ENCODE peak calls at places on chromosomes 12 and 14, in six cellular contexts. One of them, this sample, is unnamed.

GRCh38 chr14:92505826-92506225 is 7.8 kb upstream of the RIN3 start:
- DNase-seq in GM12878: no peak
- DNase-seq in HepG2: no peak
- DNase-seq in GM12891: no peak
- DNase-seq in K562: no peak
- DNase-seq in H1: no peak
- DNase-seq in this sample: no peak

GRCh38 chr14:70186826-70187483 is 1.8 kb downstream of the SLC8A3 start:
- DNase-seq in GM12878: no peak
- DNase-seq in HepG2: no peak
- DNase-seq in GM12891: no peak
- DNase-seq in K562: no peak
- DNase-seq in H1: peak
- DNase-seq in this sample: peak

GRCh38 chr12:2057041-2057792 is 4.4 kb downstream of the CACNA1C start:
- DNase-seq in GM12878: no peak
- DNase-seq in HepG2: peak
- DNase-seq in GM12891: no peak
- DNase-seq in K562: peak
- DNase-seq in H1: peak
- DNase-seq in this sample: no peak

GRCh38 chr14:101235042-101235871 is 326.0 kb upstream of the DIO3 start:
- DNase-seq in GM12878: no peak
- DNase-seq in HepG2: peak
- DNase-seq in GM12891: peak
- DNase-seq in K562: peak
- DNase-seq in H1: peak
- DNase-seq in this sample: no peak

GRCh38 chr14:72793154-72793725 is 100.7 kb downstream of the DPF3 start:
- DNase-seq in GM12878: no peak
- DNase-seq in HepG2: no peak
- DNase-seq in GM12891: no peak
- DNase-seq in K562: no peak
- DNase-seq in H1: no peak
- DNase-seq in this sample: no peak

GRCh38 chr14:103105580-103106168 is 11.1 kb downstream of the EXOC3L4 start:
- DNase-seq in GM12878: no peak
- DNase-seq in HepG2: no peak
- DNase-seq in GM12891: no peak
- DNase-seq in K562: peak
- DNase-seq in H1: no peak
- DNase-seq in this sample: no peak

GRCh38 chr12:130981947-130982346 is 28.2 kb downstream of the ADGRD1 start:
- DNase-seq in GM12878: no peak
- DNase-seq in HepG2: no peak
- DNase-seq in GM12891: no peak
- DNase-seq in K562: no peak
- DNase-seq in H1: no peak
- DNase-seq in this sample: no peak

GRCh38 chr14:30996892-30997659 is 28.4 kb upstream of the AP4S1 start:
- DNase-seq in GM12878: no peak
- DNase-seq in HepG2: no peak
- DNase-seq in GM12891: no peak
- DNase-seq in K562: no peak
- DNase-seq in H1: no peak
- DNase-seq in this sample: no peak

GRCh38 chr14:25122843-25123242 is 72.9 kb upstream of the STXBP6 start:
- DNase-seq in GM12878: no peak
- DNase-seq in HepG2: no peak
- DNase-seq in GM12891: no peak
- DNase-seq in K562: no peak
- DNase-seq in H1: no peak
- DNase-seq in this sample: no peak

GRCh38 chr12:34393086-34393820 is 371.0 kb downstream of the ALG10 start:
- DNase-seq in GM12878: no peak
- DNase-seq in HepG2: no peak
- DNase-seq in GM12891: no peak
- DNase-seq in K562: peak
- DNase-seq in H1: no peak
- DNase-seq in this sample: no peak

GRCh38 chr12:54933381-54933780 is 51.2 kb downstream of the TESPA1 start:
- DNase-seq in GM12878: peak
- DNase-seq in HepG2: no peak
- DNase-seq in GM12891: no peak
- DNase-seq in K562: no peak
- DNase-seq in H1: no peak
- DNase-seq in this sample: no peak

GRCh38 chr12:25958254-25959068 is at the start of gene RASSF8:
- DNase-seq in GM12878: no peak
- DNase-seq in HepG2: peak
- DNase-seq in GM12891: peak
- DNase-seq in K562: peak
- DNase-seq in H1: peak
- DNase-seq in this sample: peak

GRCh38 chr12:56029666-56030293 is 8.9 kb downstream of the IKZF4 start:
- DNase-seq in GM12878: no peak
- DNase-seq in HepG2: peak
- DNase-seq in GM12891: no peak
- DNase-seq in K562: peak
- DNase-seq in H1: peak
- DNase-seq in this sample: peak

GRCh38 chr12:26830783-26831601 is 2.0 kb downstream of the ITPR2 start:
- DNase-seq in GM12878: no peak
- DNase-seq in HepG2: no peak
- DNase-seq in GM12891: no peak
- DNase-seq in K562: no peak
- DNase-seq in H1: no peak
- DNase-seq in this sample: no peak

GRCh38 chr14:36852853-36853634 is 191.4 kb downstream of the PAX9 start:
- DNase-seq in GM12878: no peak
- DNase-seq in HepG2: no peak
- DNase-seq in GM12891: no peak
- DNase-seq in K562: no peak
- DNase-seq in H1: no peak
- DNase-seq in this sample: no peak

GRCh38 chr14:55881577-55882241 is 236.5 kb upstream of the PELI2 start:
- DNase-seq in GM12878: no peak
- DNase-seq in HepG2: no peak
- DNase-seq in GM12891: no peak
- DNase-seq in K562: no peak
- DNase-seq in H1: no peak
- DNase-seq in this sample: no peak

GRCh38 chr12:99281277-99281676 is 366.3 kb upstream of the GARIN6 start:
- DNase-seq in GM12878: no peak
- DNase-seq in HepG2: no peak
- DNase-seq in GM12891: no peak
- DNase-seq in K562: no peak
- DNase-seq in H1: no peak
- DNase-seq in this sample: no peak

GRCh38 chr12:1595026-1595561 is 713 bp upstream of the FBXL14 start:
- DNase-seq in GM12878: no peak
- DNase-seq in HepG2: no peak
- DNase-seq in GM12891: no peak
- DNase-seq in K562: no peak
- DNase-seq in H1: no peak
- DNase-seq in this sample: no peak

GRCh38 chr14:37864861-37865718 is 269.7 kb downstream of the TTC6 start:
- DNase-seq in GM12878: no peak
- DNase-seq in HepG2: peak
- DNase-seq in GM12891: no peak
- DNase-seq in K562: no peak
- DNase-seq in H1: no peak
- DNase-seq in this sample: no peak

GRCh38 chr14:55373784-55374725 is 37.6 kb downstream of the ATG14 start:
- DNase-seq in GM12878: peak
- DNase-seq in HepG2: no peak
- DNase-seq in GM12891: peak
- DNase-seq in K562: no peak
- DNase-seq in H1: no peak
- DNase-seq in this sample: no peak

GRCh38 chr12:2893007-2893406 is 2.3 kb downstream of the TULP3 start:
- DNase-seq in GM12878: no peak
- DNase-seq in HepG2: peak
- DNase-seq in GM12891: no peak
- DNase-seq in K562: no peak
- DNase-seq in H1: no peak
- DNase-seq in this sample: no peak

GRCh38 chr12:83179999-83180398 is 493.3 kb downstream of the TMTC2 start:
- DNase-seq in GM12878: no peak
- DNase-seq in HepG2: no peak
- DNase-seq in GM12891: no peak
- DNase-seq in K562: no peak
- DNase-seq in H1: no peak
- DNase-seq in this sample: no peak

GRCh38 chr12:83181074-83181473 is 494.4 kb downstream of the TMTC2 start:
- DNase-seq in GM12878: no peak
- DNase-seq in HepG2: no peak
- DNase-seq in GM12891: no peak
- DNase-seq in K562: no peak
- DNase-seq in H1: no peak
- DNase-seq in this sample: no peak

GRCh38 chr12:83186437-83186836 is 499.7 kb downstream of the TMTC2 start:
- DNase-seq in GM12878: no peak
- DNase-seq in HepG2: no peak
- DNase-seq in GM12891: no peak
- DNase-seq in K562: no peak
- DNase-seq in H1: no peak
- DNase-seq in this sample: no peak

DNA sequence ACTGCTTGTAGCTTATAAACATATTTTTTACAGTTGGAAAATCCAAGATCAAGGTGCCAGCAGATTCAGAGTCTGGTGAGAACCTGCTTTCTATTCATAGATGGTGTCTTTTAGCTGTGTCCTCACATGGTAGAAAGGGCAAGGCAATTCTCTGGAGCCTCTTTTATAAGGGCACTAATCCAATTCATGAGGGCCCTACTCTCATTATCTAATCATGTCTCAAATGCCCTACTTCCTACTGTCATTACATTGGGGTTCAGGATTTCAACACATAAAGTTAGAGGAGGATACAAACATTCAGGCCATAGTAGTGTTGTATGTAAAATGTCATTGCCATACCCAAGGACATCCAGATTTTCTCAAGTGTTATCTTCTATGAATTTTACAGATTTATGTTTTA is 496.4 kb downstream of the TMTC2 start:
- DNase-seq in GM12878: no peak
- DNase-seq in HepG2: no peak
- DNase-seq in GM12891: no peak
- DNase-seq in K562: no peak
- DNase-seq in H1: no peak
- DNase-seq in this sample: no peak
- TF ChIP-seq POLR2A in GM12878: no peak
- TF ChIP-seq POLR2A in HepG2: no peak
- TF ChIP-seq POLR2A in GM12891: no peak
- TF ChIP-seq POLR2A in K562: no peak
- TF ChIP-seq POLR2A in H1: no peak
- TF ChIP-seq POLR2A in this sample: no peak

GRCh38 chr12:13154851-13155250 is 41.7 kb upstream of the EMP1 start:
- DNase-seq in GM12878: no peak
- DNase-seq in HepG2: no peak
- DNase-seq in GM12891: no peak
- DNase-seq in K562: no peak
- DNase-seq in H1: no peak
- DNase-seq in this sample: no peak

GRCh38 chr12:13153180-13153579 is 43.3 kb upstream of the EMP1 start:
- DNase-seq in GM12878: no peak
- DNase-seq in HepG2: no peak
- DNase-seq in GM12891: no peak
- DNase-seq in K562: no peak
- DNase-seq in H1: peak
- DNase-seq in this sample: no peak

GRCh38 chr12:13152756-13153155 is 43.8 kb upstream of the EMP1 start:
- DNase-seq in GM12878: no peak
- DNase-seq in HepG2: no peak
- DNase-seq in GM12891: no peak
- DNase-seq in K562: no peak
- DNase-seq in H1: no peak
- DNase-seq in this sample: no peak

GRCh38 chr12:13152281-13152680 is 44.2 kb upstream of the EMP1 start:
- DNase-seq in GM12878: no peak
- DNase-seq in HepG2: no peak
- DNase-seq in GM12891: no peak
- DNase-seq in K562: no peak
- DNase-seq in H1: no peak
- DNase-seq in this sample: no peak

DNA sequence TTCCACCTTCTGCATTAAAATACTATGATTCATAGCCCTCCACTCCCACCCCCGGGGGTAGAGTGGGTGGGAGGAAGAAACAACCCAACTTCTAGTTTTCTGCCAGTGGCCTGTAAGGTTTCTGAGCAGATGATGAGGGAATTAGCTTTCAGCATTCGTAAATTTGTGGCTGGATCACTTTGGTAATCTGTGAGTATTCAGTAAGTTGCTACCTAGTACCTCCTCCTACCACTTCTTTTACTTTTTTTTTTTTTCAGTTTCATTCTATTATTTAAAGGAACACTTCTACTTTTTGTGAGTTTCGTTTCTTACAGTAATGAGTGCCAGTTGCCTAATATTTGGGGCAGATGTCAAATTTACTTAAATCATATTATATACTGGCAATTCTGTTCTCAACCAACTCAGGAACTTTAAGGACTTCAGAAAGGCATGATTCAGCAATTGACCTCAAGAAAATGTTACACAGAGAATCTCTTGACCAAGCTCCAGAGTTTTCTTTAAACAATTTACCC is 42.4 kb upstream of the EMP1 start:
- DNase-seq in GM12878: no peak
- DNase-seq in HepG2: no peak
- DNase-seq in GM12891: no peak
- DNase-seq in K562: no peak
- DNase-seq in H1: no peak
- DNase-seq in this sample: no peak
- TF ChIP-seq TAF1 in GM12878: no peak
- TF ChIP-seq TAF1 in HepG2: no peak
- TF ChIP-seq TAF1 in GM12891: no peak
- TF ChIP-seq TAF1 in K562: no peak
- TF ChIP-seq TAF1 in H1: no peak
- TF ChIP-seq TAF1 in this sample: no peak

DNA sequence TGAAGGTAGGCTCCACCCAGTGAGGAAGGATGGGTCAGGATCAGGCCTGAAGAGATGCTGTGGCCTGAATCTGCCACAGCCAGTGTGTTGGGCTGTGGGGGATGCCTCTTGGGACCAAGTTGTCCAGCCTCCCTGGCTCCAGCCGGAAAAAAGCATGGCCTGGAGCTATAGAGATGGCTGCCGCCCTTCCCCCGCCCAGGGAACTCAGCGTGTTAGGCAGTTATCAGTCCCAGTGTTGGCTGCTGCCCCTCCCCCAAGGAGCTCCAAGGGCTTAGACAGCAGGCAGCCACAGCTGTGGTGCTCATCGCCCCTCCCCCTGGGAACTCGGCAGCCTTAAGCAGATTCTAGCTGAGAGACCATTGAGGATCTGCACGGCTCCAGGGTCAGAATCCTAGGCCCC is 158.0 kb downstream of the CAPZA3 start:
- DNase-seq in GM12878: no peak
- DNase-seq in HepG2: no peak
- DNase-seq in GM12891: no peak
- DNase-seq in K562: peak
- DNase-seq in H1: peak
- DNase-seq in this sample: no peak
- TF ChIP-seq POLR2A in GM12878: no peak
- TF ChIP-seq POLR2A in HepG2: no peak
- TF ChIP-seq POLR2A in GM12891: no peak
- TF ChIP-seq POLR2A in K562: no peak
- TF ChIP-seq POLR2A in H1: no peak
- TF ChIP-seq POLR2A in this sample: no peak

GRCh38 chr14:99904506-99904905 is 111.3 kb downstream of the EML1 start:
- DNase-seq in GM12878: no peak
- DNase-seq in HepG2: peak
- DNase-seq in GM12891: no peak
- DNase-seq in K562: no peak
- DNase-seq in H1: no peak
- DNase-seq in this sample: no peak
- TF ChIP-seq TAF1 in GM12878: no peak
- TF ChIP-seq TAF1 in HepG2: no peak
- TF ChIP-seq TAF1 in GM12891: no peak
- TF ChIP-seq TAF1 in K562: no peak
- TF ChIP-seq TAF1 in H1: no peak
- TF ChIP-seq TAF1 in this sample: no peak